ENCODE peak calls at places on chromosomes 11 and 22, in ten cellular contexts. N is esophagus squamous epithelium, L is IMR-90, K is astrocyte of the spinal cord, J is neural progenitor cell, E is cardiac fibroblast, Y is pancreas, M is RWPE1, F is progenitor cell of endocrine pancreas, R is foreskin fibroblast. G is an unnamed sample.

GRCh38 chr11:20117291-20117690 is 43.0 kb downstream of the DBX1 start:
- DNase-seq in L (no peak), M (no peak), Y (no peak), R (no peak), K (no peak), N (no peak), F (no peak), J (no peak), E (no peak), G (no peak)

GRCh38 chr22:44338906-44339305 is 26.2 kb upstream of the SHISAL1 start:
- DNase-seq in R (no peak), Y (no peak), K (no peak), N (no peak), L (no peak), M (no peak), E (no peak), F (no peak), J (no peak), G (no peak)

GRCh38 chr11:124799384-124800225 is 601 bp downstream of the MSANTD2 start:
- DNase-seq in N (no peak), Y (peak; percentile 31), M (peak; percentile 44), R (peak; percentile 61), F (peak; percentile 34), E (peak; percentile 28), L (peak; percentile 18), J (peak; percentile 87), K (peak; percentile 31), G (no peak)

GRCh38 chr11:86623736-86624135 is 48.7 kb downstream of the ME3 start:
- DNase-seq in R (no peak), M (no peak), K (no peak), F (no peak), Y (no peak), J (no peak), E (no peak), L (no peak), N (no peak), G (no peak)

GRCh38 chr11:28318861-28319260 is 210.7 kb downstream of the METTL15 start:
- DNase-seq in F (no peak), R (no peak), N (no peak), L (no peak), E (no peak), J (peak; percentile 9), M (no peak), K (no peak), Y (no peak), G (no peak)

GRCh38 chr11:17498058-17498457 is 21.4 kb upstream of the ABCC8 start:
- DNase-seq in E (no peak), R (no peak), N (no peak), Y (no peak), F (no peak), M (no peak), K (no peak), L (no peak), J (no peak), G (no peak)

GRCh38 chr11:74683941-74684481 is 47.2 kb downstream of the CHRDL2 start:
- DNase-seq in F (no peak), L (peak; percentile 71), M (no peak), E (no peak), K (no peak), N (no peak), Y (no peak), J (no peak), R (peak; percentile 56), G (no peak)

GRCh38 chr11:125903753-125904659 is at the start of gene DDX25:
- DNase-seq in Y (no peak), E (no peak), F (peak; percentile 29), K (no peak), N (no peak), L (no peak), M (no peak), R (peak; percentile 13), J (peak; percentile 85), G (no peak)

GRCh38 chr11:85725510-85726258 is 39.7 kb upstream of the CCDC89 start:
- DNase-seq in L (peak; percentile 97), N (no peak), Y (no peak), F (no peak), K (peak; percentile 91), M (peak; percentile 59), R (peak; percentile 90), E (peak; percentile 82), J (no peak), G (no peak)

GRCh38 chr11:111836766-111837165 is 34.6 kb downstream of the ALG9 start:
- DNase-seq in R (peak; percentile 67), N (no peak), L (peak; percentile 52), F (no peak), K (peak; percentile 67), M (no peak), J (no peak), Y (no peak), E (peak; percentile 39), G (no peak)

GRCh38 chr11:123197711-123198110 is 2.7 kb upstream of the CLMP start:
- DNase-seq in Y (no peak), J (no peak), F (no peak), R (peak; percentile 95), L (peak; percentile 97), N (no peak), K (no peak), M (peak; percentile 78), E (peak; percentile 85), G (no peak)

GRCh38 chr11:47269002-47269828 is 718 bp upstream of the MADD start:
- DNase-seq in F (peak; percentile 78), L (peak; percentile 82), K (peak; percentile 87), Y (peak; percentile 89), R (peak; percentile 95), J (peak; percentile 96), N (peak; percentile 43), M (peak; percentile 90), E (peak; percentile 92), G (peak; percentile 63)

DNA sequence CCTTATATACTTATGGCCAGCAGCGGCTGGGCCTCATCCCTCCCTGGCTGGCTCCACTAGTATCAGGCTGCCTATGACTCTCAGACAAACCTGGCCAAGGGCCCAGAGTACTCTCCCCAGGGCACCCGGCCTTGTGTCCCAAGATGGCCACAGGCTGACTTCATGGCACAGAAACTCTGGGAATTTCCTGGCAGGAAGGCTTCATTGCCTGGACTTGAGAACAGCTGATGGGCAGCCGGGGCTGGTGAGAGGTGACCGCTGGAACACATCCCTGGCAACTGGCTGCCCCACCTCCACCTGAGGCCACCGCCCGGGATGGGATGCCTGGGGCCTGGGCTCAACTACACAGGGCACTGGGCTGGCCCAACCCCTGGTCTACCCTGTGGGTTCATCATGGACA is 3.3 kb downstream of the FADS3 start:
- DNase-seq in N (no peak), E (peak; percentile 95), J (no peak), Y (peak; percentile 70), F (no peak), K (peak; percentile 94), L (peak; percentile 90), R (peak; percentile 96), M (peak; percentile 84), G (no peak)
- TF ChIP-seq CTCF in N (no peak), E (no peak), J (no peak), Y (no peak), F (no peak), K (no peak), L (no peak), R (no peak), M (no peak), G (no peak)

DNA sequence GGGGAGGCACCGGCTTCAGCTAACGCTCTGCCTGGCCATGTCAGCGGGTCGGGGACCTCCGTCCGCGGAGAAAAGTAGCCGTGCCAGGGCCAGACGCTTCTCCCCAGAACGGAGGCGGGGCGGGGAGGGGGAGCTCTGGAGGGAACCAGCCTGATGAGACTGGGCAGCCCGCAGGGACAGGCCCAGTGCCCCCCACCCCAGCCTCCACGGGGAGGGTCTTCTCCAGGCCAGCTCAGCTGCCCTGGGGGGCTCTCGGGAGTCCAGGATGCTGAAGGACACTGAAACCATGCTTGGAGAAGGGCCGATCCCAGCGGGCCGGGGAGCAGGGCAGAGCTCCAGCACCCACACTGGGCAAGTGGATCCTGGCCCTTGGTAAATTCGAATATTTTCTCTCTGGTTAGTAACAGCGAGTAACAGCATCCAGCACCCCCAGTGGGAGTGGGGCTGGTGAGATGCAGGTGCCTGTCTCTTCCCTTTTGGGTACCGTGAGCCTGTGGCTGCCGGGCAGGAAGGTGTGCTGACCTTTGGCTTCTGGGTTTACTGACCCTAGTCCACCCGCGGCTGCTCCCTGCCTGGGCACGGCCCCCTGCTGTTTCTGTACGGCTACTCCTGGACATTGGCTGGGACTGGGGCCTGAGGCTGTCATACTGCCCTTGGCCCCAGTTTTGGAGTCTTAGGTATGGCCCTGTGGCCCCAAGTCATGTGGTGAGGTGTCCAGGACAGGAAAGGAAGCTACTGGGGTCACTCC is 35.8 kb downstream of the GRAMD4 start:
- DNase-seq in N (no peak), E (no peak), F (no peak), M (no peak), R (no peak), K (no peak), L (no peak), Y (no peak), J (no peak), G (no peak)
- TF ChIP-seq CTCF in N (no peak), E (no peak), F (no peak), M (no peak), R (no peak), K (no peak), L (no peak), Y (no peak), J (no peak), G (no peak)

GRCh38 chr11:80432051-80432450 is 991.2 kb upstream of the TENM4 start:
- DNase-seq in F (no peak), Y (no peak), K (no peak), N (no peak), L (no peak), J (no peak), E (no peak), M (no peak), R (no peak), G (no peak)

GRCh38 chr11:80436547-80436946 is 995.7 kb upstream of the TENM4 start:
- DNase-seq in Y (no peak), M (no peak), F (no peak), E (no peak), J (no peak), L (no peak), N (no peak), K (no peak), R (no peak), G (no peak)

GRCh38 chr11:80435345-80435744 is 994.5 kb upstream of the TENM4 start:
- DNase-seq in N (no peak), K (no peak), E (no peak), F (no peak), L (no peak), J (no peak), Y (no peak), M (no peak), R (no peak), G (no peak)
- TF ChIP-seq CTCF in N (no peak), K (no peak), E (no peak), F (no peak), L (no peak), J (no peak), Y (no peak), M (no peak), R (no peak), G (no peak)

DNA sequence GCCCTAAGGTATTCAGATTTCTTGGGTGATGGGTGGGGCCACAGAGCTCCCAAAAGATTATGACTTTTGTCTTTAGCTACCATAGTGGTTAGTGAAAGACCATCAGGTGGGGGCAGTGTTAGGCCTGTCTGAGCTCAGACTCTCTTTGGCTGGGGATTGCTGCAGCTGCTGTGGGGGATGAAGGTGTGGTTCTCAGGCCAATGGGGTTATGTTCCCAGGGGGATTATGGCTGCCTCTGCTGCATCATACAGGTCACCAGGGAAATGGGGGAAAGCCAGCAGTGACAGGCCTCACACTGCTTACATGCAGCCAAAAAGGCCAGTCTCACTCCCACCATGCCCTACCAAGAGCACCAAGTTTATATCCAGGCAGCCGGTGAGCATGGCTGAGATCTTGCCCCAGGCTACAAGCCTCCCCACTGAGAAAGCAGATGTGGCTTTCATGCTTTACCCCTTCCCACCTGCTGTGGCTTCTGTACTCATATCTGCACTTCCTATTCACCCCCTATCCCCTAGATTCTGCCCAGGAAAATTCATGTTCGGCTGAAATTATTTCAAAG is 24.8 kb downstream of the CNTF start:
- DNase-seq in L (no peak), M (no peak), N (no peak), J (no peak), F (no peak), R (no peak), K (no peak), E (no peak), Y (no peak), G (no peak)
- TF ChIP-seq CTCF in L (no peak), M (no peak), N (no peak), J (no peak), F (no peak), R (no peak), K (no peak), E (no peak), Y (no peak), G (no peak)

G was measured in omental fat pad.